ENCODE peak calls at places on chromosomes 16 and 17, in four cellular contexts. N, X, L and V are unnamed samples. For H3K27me3, the result is how much of the 10 kb centered on the place peaks cover.

GRCh38 chr17:28567604-28568003 is 3.7 kb downstream of the PIGS start:
- DNase-seq in X (no peak), N (no peak), L (no peak), V (no peak)

GRCh38 chr16:31177136-31177535 is 2.8 kb upstream of the FUS start:
- DNase-seq in X (no peak), L (no peak), N (peak), V (no peak)

GRCh38 chr16:86585821-86586611 is 7.7 kb downstream of the FOXL1 start:
- DNase-seq in L (no peak), X (no peak), N (no peak), V (no peak)

GRCh38 chr17:15031971-15032370 is 233.2 kb downstream of the PMP22 start:
- DNase-seq in L (peak), X (no peak), N (no peak), V (peak)

GRCh38 chr17:78151514-78152008 is 5.4 kb downstream of the C17orf99 start:
- DNase-seq in N (no peak), X (no peak), L (peak), V (peak)

GRCh38 chr16:79498928-79499327 is 101.6 kb downstream of the MAF start:
- DNase-seq in L (no peak), N (no peak), X (no peak), V (no peak)

GRCh38 chr17:73359987-73360410 is 48.2 kb upstream of the CDC42EP4 start:
- DNase-seq in N (peak), X (no peak), L (peak), V (peak)

GRCh38 chr16:89563639-89564392 is 3.3 kb downstream of the RPL13 start:
- DNase-seq in X (no peak), L (no peak), N (no peak), V (no peak)

GRCh38 chr16:80993293-80993691 is 13.4 kb downstream of the CMC2 start:
- DNase-seq in L (no peak), X (peak), N (no peak), V (no peak)

GRCh38 chr17:71472809-71473789 is 647.7 kb upstream of the SOX9 start:
- DNase-seq in X (peak), L (peak), N (no peak), V (peak)

GRCh38 chr17:72119280-72119962 is 1.4 kb upstream of the SOX9 start:
- DNase-seq in X (no peak), N (no peak), L (peak), V (no peak)

GRCh38 chr16:70695351-70696070 is 9.7 kb upstream of the MTSS2 start:
- DNase-seq in N (peak), L (peak), X (peak), V (peak)

GRCh38 chr17:40809721-40810421 is 10.1 kb upstream of the KRT28 start:
- DNase-seq in N (no peak), L (no peak), X (no peak), V (no peak)

GRCh38 chr16:9901-10665 is 43.3 kb downstream of the POLR3K start:
- DNase-seq in X (no peak), L (peak), N (no peak), V (peak)

GRCh38 chr17:82212331-82213250 is at the start of gene CCDC57:
- DNase-seq in L (peak), N (peak), X (peak), V (peak)

GRCh38 chr17:57090560-57091185 is 5.6 kb downstream of the AKAP1 start:
- DNase-seq in N (no peak), X (no peak), L (no peak), V (no peak)

GRCh38 chr16:28277537-28278388 is 14.6 kb upstream of the SBK1 start:
- DNase-seq in N (peak), X (peak), L (peak), V (peak)

GRCh38 chr17:56756536-56756935 is 77.2 kb downstream of the C17orf67 start:
- DNase-seq in X (no peak), L (no peak), N (no peak), V (no peak)

GRCh38 chr17:40557531-40558299 is 7.6 kb downstream of the CCR7 start:
- DNase-seq in N (peak), L (no peak), X (no peak), V (peak)

GRCh38 chr16:56041556-56042140 is 149.6 kb upstream of the GNAO1 start:
- DNase-seq in N (no peak), L (peak), X (peak), V (peak)

GRCh38 chr16:22300427-22301071 is 3.3 kb downstream of the POLR3E start:
- DNase-seq in N (no peak), X (peak), L (peak), V (peak)

GRCh38 chr16:73142069-73142880 is 94.3 kb upstream of the ZFHX3 start:
- DNase-seq in N (no peak), L (no peak), X (no peak), V (no peak)

GRCh38 chr17:27414686-27415085 is 41.6 kb upstream of the KSR1 start:
- DNase-seq in L (no peak), N (no peak), X (no peak), V (no peak)

GRCh38 chr17:31525801-31526549 is 134.5 kb downstream of the RAB11FIP4 start:
- DNase-seq in L (peak), N (no peak), X (no peak), V (peak)

GRCh38 chr16:86018487-86018886 is 119.5 kb downstream of the IRF8 start:
- DNase-seq in N (peak), X (no peak), L (no peak), V (no peak)

GRCh38 chr16:65083181-65083845 is 38.5 kb downstream of the CDH11 start:
- DNase-seq in N (no peak), X (no peak), L (no peak), V (no peak)

GRCh38 chr16:66622863-66623262 is 18.4 kb downstream of the CMTM3 start:
- DNase-seq in L (no peak), X (no peak), N (no peak), V (peak)

GRCh38 chr16:47311738-47312505 is 148.9 kb downstream of the ITFG1 start:
- DNase-seq in X (no peak), N (no peak), L (peak), V (peak)

GRCh38 chr16:61150351-61150750 is 885.9 kb downstream of the CDH8 start:
- DNase-seq in N (no peak), X (no peak), L (no peak), V (no peak)

GRCh38 chr16:61146429-61146828 is 889.8 kb downstream of the CDH8 start:
- DNase-seq in N (no peak), L (no peak), X (no peak), V (no peak)

GRCh38 chr16:61149709-61150108 is 886.5 kb downstream of the CDH8 start:
- DNase-seq in X (no peak), L (no peak), N (no peak), V (no peak)

DNA sequence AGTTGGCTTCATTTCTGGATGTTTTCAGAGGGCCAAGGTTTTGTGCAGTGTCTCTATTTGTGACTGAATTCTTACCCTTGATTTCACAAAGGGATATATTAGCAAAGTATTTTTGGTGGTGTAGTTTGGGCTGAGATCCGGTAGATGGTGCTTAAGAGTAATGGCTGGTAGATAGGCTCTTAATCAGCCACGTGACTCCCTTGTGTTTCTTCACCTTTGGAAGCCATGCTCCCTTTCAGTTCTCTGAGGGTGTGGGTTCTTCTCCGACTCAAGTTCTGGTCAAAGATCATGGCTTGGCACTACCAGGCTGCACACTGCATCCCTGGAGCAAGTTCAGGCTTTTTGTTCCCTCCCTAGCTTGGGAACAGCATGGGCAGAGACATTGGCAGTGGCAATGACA is 887.3 kb downstream of the CDH8 start:
- DNase-seq in N (no peak), X (peak), L (peak), V (no peak)
- H3K27me3 ChIP-seq in N (under half), X (under half), L (under half), V (under half)

GRCh38 chr17:74695629-74696028 is 17.1 kb downstream of the CD300LF start:
- DNase-seq in N (no peak), X (no peak), L (peak), V (peak)
- H3K27me3 ChIP-seq in N (under half), X (under half), L (under half), V (under half)

GRCh38 chr17:74532115-74532514 is 840 bp upstream of the CD300LB start:
- DNase-seq in X (no peak), L (peak), N (no peak), V (peak)

GRCh38 chr17:74539281-74539820 is 6.6 kb downstream of the CD300C start:
- DNase-seq in N (peak), L (no peak), X (no peak), V (peak)

GRCh38 chr17:74541176-74542111 is 4.5 kb downstream of the CD300C start:
- DNase-seq in N (peak), L (no peak), X (no peak), V (peak)

GRCh38 chr17:74542166-74542565 is 3.7 kb downstream of the CD300C start:
- DNase-seq in X (no peak), N (no peak), L (no peak), V (peak)

DNA sequence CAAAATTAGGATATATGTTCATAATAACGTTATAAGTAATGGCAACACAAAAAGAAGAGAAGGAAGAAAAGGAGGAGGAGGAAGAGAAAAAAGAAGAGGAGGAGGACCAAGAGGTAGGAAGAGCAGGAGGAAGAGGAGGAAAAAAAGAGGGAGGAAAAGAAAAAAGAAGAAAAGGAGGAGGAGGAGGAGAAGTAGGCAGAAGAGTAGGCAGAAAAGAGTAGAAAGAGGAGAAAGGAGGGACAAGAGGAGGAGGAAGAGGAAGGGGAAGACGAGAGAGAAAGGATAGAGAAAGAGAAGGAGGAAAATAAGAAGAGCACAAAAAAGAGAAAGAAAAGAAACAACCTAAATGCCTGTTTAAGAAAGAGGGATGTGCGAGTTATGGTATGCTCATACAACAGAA is 5.6 kb upstream of the CD300LB start:
- DNase-seq in L (no peak), X (no peak), N (no peak), V (no peak)
- H3K27me3 ChIP-seq in L (under half), X (under half), N (under half), V (under half)

GRCh38 chr17:44968225-44969143 is at the start of gene C1QL1:
- DNase-seq in N (peak), X (peak), L (peak), V (peak)
- H3K27me3 ChIP-seq in N (half or more), X (under half), L (half or more), V (half or more)

DNA sequence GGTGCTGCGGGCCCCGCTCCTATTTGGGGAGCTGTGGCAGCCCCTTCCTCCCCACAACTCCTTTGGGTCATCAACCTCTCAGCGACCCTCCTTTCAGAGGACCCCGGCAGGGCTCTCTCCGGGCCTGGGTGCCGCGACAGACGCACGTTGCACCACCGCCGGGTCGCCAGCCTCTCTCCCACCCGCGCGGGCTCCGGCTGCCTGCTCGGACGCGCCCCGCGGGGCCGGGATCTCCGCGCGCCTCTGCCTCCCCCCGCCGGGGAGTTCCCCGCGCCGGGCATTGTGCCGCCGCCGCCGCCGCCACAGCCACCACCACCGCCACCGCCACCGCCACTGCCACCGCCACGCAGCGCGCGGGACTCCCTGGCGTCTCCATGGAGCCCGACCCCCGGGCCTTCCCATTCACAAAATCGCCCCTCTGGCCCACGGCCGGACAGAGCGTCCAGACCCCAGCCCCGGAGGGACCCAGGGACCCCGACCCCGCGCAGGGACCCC is 653 bp downstream of the RBFOX3 start:
- DNase-seq in N (no peak), X (no peak), L (no peak), V (no peak)
- H3K27me3 ChIP-seq in N (half or more), X (half or more), L (half or more), V (under half)

GRCh38 chr16:2472488-2472864 is 1.4 kb downstream of the NTN3 start:
- DNase-seq in L (no peak), N (no peak), X (no peak), V (no peak)

GRCh38 chr16:2471016-2471652 is at the start of gene NTN3:
- DNase-seq in L (peak), N (no peak), X (peak), V (peak)

GRCh38 chr16:2470603-2471015 is 488 bp upstream of the NTN3 start:
- DNase-seq in N (no peak), X (no peak), L (peak), V (no peak)

GRCh38 chr16:2472885-2473284 is 1.8 kb downstream of the NTN3 start:
- DNase-seq in L (no peak), X (no peak), N (no peak), V (peak)

DNA sequence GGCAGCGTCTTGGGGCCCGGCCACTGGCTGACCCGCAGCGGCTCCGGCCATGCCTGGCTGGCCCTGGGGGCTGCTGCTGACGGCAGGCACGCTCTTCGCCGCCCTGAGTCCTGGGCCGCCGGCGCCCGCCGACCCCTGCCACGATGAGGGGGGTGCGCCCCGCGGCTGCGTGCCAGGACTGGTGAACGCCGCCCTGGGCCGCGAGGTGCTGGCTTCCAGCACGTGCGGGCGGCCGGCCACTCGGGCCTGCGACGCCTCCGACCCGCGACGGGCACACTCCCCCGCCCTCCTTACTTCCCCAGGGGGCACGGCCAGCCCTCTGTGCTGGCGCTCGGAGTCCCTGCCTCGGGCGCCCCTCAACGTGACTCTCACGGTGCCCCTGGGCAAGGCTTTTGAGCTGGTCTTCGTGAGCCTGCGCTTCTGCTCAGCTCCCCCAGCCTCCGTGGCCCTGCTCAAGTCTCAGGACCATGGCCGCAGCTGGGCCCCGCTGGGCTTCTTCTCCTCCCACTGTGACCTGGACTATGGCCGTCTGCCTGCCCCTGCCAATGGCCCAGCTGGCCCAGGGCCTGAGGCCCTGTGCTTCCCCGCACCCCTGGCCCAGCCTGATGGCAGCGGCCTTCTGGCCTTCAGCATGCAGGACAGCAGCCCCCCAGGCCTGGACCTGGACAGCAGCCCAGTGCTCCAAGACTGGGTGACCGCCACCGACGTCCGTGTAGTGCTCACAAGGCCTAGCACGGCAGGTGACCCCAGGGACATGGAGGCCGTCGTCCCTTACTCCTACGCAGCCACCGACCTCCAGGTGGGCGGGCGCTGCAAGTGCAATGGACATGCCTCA is 773 bp downstream of the NTN3 start:
- DNase-seq in X (no peak), L (peak), N (no peak), V (no peak)
- H3K27me3 ChIP-seq in X (under half), L (half or more), N (under half), V (half or more)

GRCh38 chr17:13485327-13485726 is 116.4 kb downstream of the HS3ST3A1 start:
- DNase-seq in X (no peak), L (no peak), N (no peak), V (no peak)

GRCh38 chr17:13478326-13478830 is 123.4 kb downstream of the HS3ST3A1 start:
- DNase-seq in X (no peak), L (no peak), N (no peak), V (no peak)

GRCh38 chr17:13480877-13481276 is 120.9 kb downstream of the HS3ST3A1 start:
- DNase-seq in X (no peak), L (peak), N (no peak), V (no peak)

GRCh38 chr17:13484020-13484419 is 117.7 kb downstream of the HS3ST3A1 start:
- DNase-seq in L (no peak), N (no peak), X (no peak), V (no peak)
- H3K27me3 ChIP-seq in L (under half), N (under half), X (under half), V (under half)

GRCh38 chr17:36641331-36641876 is 40.0 kb downstream of the MRM1 start:
- DNase-seq in N (no peak), X (peak), L (peak), V (peak)
- H3K27me3 ChIP-seq in N (half or more), X (half or more), L (half or more), V (half or more)

GRCh38 chr17:76140661-76141211 is 309 bp downstream of the FOXJ1 start:
- DNase-seq in X (no peak), L (peak), N (no peak), V (peak)

GRCh38 chr17:76139261-76139752 is 1.7 kb downstream of the FOXJ1 start:
- DNase-seq in N (no peak), L (peak), X (no peak), V (peak)

GRCh38 chr17:76141212-76142043 is at the start of gene FOXJ1:
- DNase-seq in X (peak), N (peak), L (peak), V (peak)

GRCh38 chr17:76139801-76140660 is 1.0 kb downstream of the FOXJ1 start:
- DNase-seq in L (peak), N (peak), X (no peak), V (peak)

GRCh38 chr17:76142044-76143041 is 1.3 kb upstream of the FOXJ1 start:
- DNase-seq in N (peak), X (no peak), L (peak), V (peak)
- H3K27me3 ChIP-seq in N (under half), X (half or more), L (half or more), V (half or more)